ENCODE peak calls at places on chromosomes 2 and 18, in four cellular contexts. One of them, this sample, is unnamed.

GRCh38 chr2:111704246-111704645 is 179.7 kb downstream of the ANAPC1 start:
- DNase-seq in neuronal stem cell: no peak
- DNase-seq in fibroblast of lung: peak; percentile 58
- DNase-seq in SK-N-SH: no peak
- DNase-seq in this sample: peak; percentile 84

GRCh38 chr18:35983818-35984217 is 11.3 kb downstream of the RMP24 start:
- DNase-seq in neuronal stem cell: no peak
- DNase-seq in fibroblast of lung: peak; percentile 30
- DNase-seq in SK-N-SH: no peak
- DNase-seq in this sample: no peak

GRCh38 chr2:211836409-211836808 is 702.2 kb downstream of the ERBB4 start:
- DNase-seq in fibroblast of lung: no peak
- DNase-seq in SK-N-SH: no peak
- DNase-seq in neuronal stem cell: no peak
- DNase-seq in this sample: peak; percentile 8

GRCh38 chr2:38665854-38666577 is at the start of gene GALM:
- DNase-seq in SK-N-SH: peak; percentile 72
- DNase-seq in neuronal stem cell: peak; percentile 86
- DNase-seq in fibroblast of lung: peak; percentile 98
- DNase-seq in this sample: peak; percentile 12

GRCh38 chr2:241273552-241273988 is 41.9 kb downstream of the HDLBP start:
- DNase-seq in neuronal stem cell: no peak
- DNase-seq in SK-N-SH: peak; percentile 32
- DNase-seq in fibroblast of lung: no peak
- DNase-seq in this sample: no peak

GRCh38 chr2:202577250-202578183 is 57.3 kb upstream of the FAM117B start:
- DNase-seq in fibroblast of lung: no peak
- DNase-seq in neuronal stem cell: peak; percentile 6
- DNase-seq in SK-N-SH: no peak
- DNase-seq in this sample: no peak

GRCh38 chr2:229339613-229340012 is 68.5 kb upstream of the PID1 start:
- DNase-seq in fibroblast of lung: peak; percentile 48
- DNase-seq in neuronal stem cell: no peak
- DNase-seq in SK-N-SH: no peak
- DNase-seq in this sample: no peak

GRCh38 chr2:86055314-86055713 is 50.4 kb downstream of the POLR1A start:
- DNase-seq in fibroblast of lung: no peak
- DNase-seq in neuronal stem cell: no peak
- DNase-seq in SK-N-SH: no peak
- DNase-seq in this sample: no peak

GRCh38 chr2:236731767-236732580 is 162.3 kb downstream of the ACKR3 start:
- DNase-seq in SK-N-SH: no peak
- DNase-seq in neuronal stem cell: no peak
- DNase-seq in fibroblast of lung: peak; percentile 67
- DNase-seq in this sample: peak; percentile 48

GRCh38 chr2:10392951-10393647 is 55.0 kb downstream of the ODC1 start:
- DNase-seq in neuronal stem cell: no peak
- DNase-seq in fibroblast of lung: no peak
- DNase-seq in SK-N-SH: peak; percentile 91
- DNase-seq in this sample: no peak

GRCh38 chr18:24514439-24514838 is 54.0 kb downstream of the HRH4 start:
- DNase-seq in neuronal stem cell: peak; percentile 9
- DNase-seq in fibroblast of lung: peak; percentile 37
- DNase-seq in SK-N-SH: peak; percentile 39
- DNase-seq in this sample: peak; percentile 81

GRCh38 chr2:206971805-206972204 is 32.5 kb downstream of the CPO start:
- DNase-seq in neuronal stem cell: no peak
- DNase-seq in fibroblast of lung: peak; percentile 60
- DNase-seq in SK-N-SH: no peak
- DNase-seq in this sample: no peak

GRCh38 chr2:137700681-137701080 is 263.6 kb upstream of the HNMT start:
- DNase-seq in fibroblast of lung: no peak
- DNase-seq in SK-N-SH: no peak
- DNase-seq in neuronal stem cell: no peak
- DNase-seq in this sample: no peak

GRCh38 chr2:231113489-231113888 is 11.4 kb downstream of the HTR2B start:
- DNase-seq in SK-N-SH: no peak
- DNase-seq in neuronal stem cell: no peak
- DNase-seq in fibroblast of lung: no peak
- DNase-seq in this sample: no peak

GRCh38 chr2:160994141-160995002 is 165.9 kb upstream of the TANK start:
- DNase-seq in neuronal stem cell: peak; percentile 71
- DNase-seq in fibroblast of lung: peak; percentile 95
- DNase-seq in SK-N-SH: peak; percentile 57
- DNase-seq in this sample: peak; percentile 89

GRCh38 chr2:65402339-65402738 is 30.1 kb downstream of the SPRED2 start:
- DNase-seq in fibroblast of lung: peak; percentile 37
- DNase-seq in SK-N-SH: peak; percentile 57
- DNase-seq in neuronal stem cell: no peak
- DNase-seq in this sample: no peak

GRCh38 chr2:45578056-45578843 is 32.8 kb downstream of the SRBD1 start:
- DNase-seq in neuronal stem cell: no peak
- DNase-seq in fibroblast of lung: peak; percentile 72
- DNase-seq in SK-N-SH: peak; percentile 52
- DNase-seq in this sample: no peak

GRCh38 chr2:152200562-152201465 is 25.3 kb upstream of the STAM2 start:
- DNase-seq in SK-N-SH: peak; percentile 32
- DNase-seq in neuronal stem cell: no peak
- DNase-seq in fibroblast of lung: peak; percentile 96
- DNase-seq in this sample: peak; percentile 100

GRCh38 chr2:36770542-36771287 is 74.2 kb downstream of the VIT start:
- DNase-seq in neuronal stem cell: peak; percentile 24
- DNase-seq in fibroblast of lung: peak; percentile 22
- DNase-seq in SK-N-SH: peak; percentile 64
- DNase-seq in this sample: peak; percentile 47

GRCh38 chr2:37332560-37332959 is 7.9 kb upstream of the PRKD3 start:
- DNase-seq in fibroblast of lung: no peak
- DNase-seq in neuronal stem cell: no peak
- DNase-seq in SK-N-SH: no peak
- DNase-seq in this sample: no peak

GRCh38 chr2:20490300-20491181 is 43.7 kb downstream of the RHOB start:
- DNase-seq in neuronal stem cell: no peak
- DNase-seq in fibroblast of lung: peak; percentile 77
- DNase-seq in SK-N-SH: no peak
- DNase-seq in this sample: peak; percentile 53

GRCh38 chr2:69168950-69169695 is 156.1 kb downstream of the ANTXR1 start:
- DNase-seq in neuronal stem cell: no peak
- DNase-seq in SK-N-SH: no peak
- DNase-seq in fibroblast of lung: no peak
- DNase-seq in this sample: no peak
- H3K9ac ChIP-seq in neuronal stem cell: no peak overlapping the region
- H3K9ac ChIP-seq in SK-N-SH: no peak overlapping the region
- H3K9ac ChIP-seq in fibroblast of lung: no peak overlapping the region
- H3K9ac ChIP-seq in this sample: no peak overlapping the region

GRCh38 chr2:95328386-95329125 is 31.4 kb downstream of the KCNIP3 start:
- DNase-seq in neuronal stem cell: no peak
- DNase-seq in SK-N-SH: no peak
- DNase-seq in fibroblast of lung: no peak
- DNase-seq in this sample: no peak

GRCh38 chr2:95327861-95328260 is 30.7 kb downstream of the KCNIP3 start:
- DNase-seq in fibroblast of lung: no peak
- DNase-seq in SK-N-SH: no peak
- DNase-seq in neuronal stem cell: no peak
- DNase-seq in this sample: no peak

GRCh38 chr2:95330939-95331338 is 33.8 kb downstream of the KCNIP3 start:
- DNase-seq in SK-N-SH: no peak
- DNase-seq in fibroblast of lung: no peak
- DNase-seq in neuronal stem cell: no peak
- DNase-seq in this sample: no peak

GRCh38 chr2:95329891-95330822 is 33.0 kb downstream of the KCNIP3 start:
- DNase-seq in fibroblast of lung: no peak
- DNase-seq in SK-N-SH: peak; percentile 45
- DNase-seq in neuronal stem cell: no peak
- DNase-seq in this sample: no peak

GRCh38 chr2:95329401-95329800 is 32.3 kb downstream of the KCNIP3 start:
- DNase-seq in SK-N-SH: no peak
- DNase-seq in neuronal stem cell: no peak
- DNase-seq in fibroblast of lung: no peak
- DNase-seq in this sample: no peak
- H3K27ac ChIP-seq in SK-N-SH: no peak overlapping the region
- H3K27ac ChIP-seq in neuronal stem cell: no peak overlapping the region
- H3K27ac ChIP-seq in fibroblast of lung: no peak overlapping the region
- H3K27ac ChIP-seq in this sample: no peak overlapping the region

GRCh38 chr2:215826838-215827441 is 186.4 kb downstream of the MREG start:
- DNase-seq in SK-N-SH: no peak
- DNase-seq in neuronal stem cell: no peak
- DNase-seq in fibroblast of lung: peak; percentile 58
- DNase-seq in this sample: no peak
- H3K9ac ChIP-seq in SK-N-SH: no peak overlapping the region
- H3K9ac ChIP-seq in neuronal stem cell: no peak overlapping the region
- H3K9ac ChIP-seq in fibroblast of lung: no peak overlapping the region
- H3K9ac ChIP-seq in this sample: no peak overlapping the region

DNA sequence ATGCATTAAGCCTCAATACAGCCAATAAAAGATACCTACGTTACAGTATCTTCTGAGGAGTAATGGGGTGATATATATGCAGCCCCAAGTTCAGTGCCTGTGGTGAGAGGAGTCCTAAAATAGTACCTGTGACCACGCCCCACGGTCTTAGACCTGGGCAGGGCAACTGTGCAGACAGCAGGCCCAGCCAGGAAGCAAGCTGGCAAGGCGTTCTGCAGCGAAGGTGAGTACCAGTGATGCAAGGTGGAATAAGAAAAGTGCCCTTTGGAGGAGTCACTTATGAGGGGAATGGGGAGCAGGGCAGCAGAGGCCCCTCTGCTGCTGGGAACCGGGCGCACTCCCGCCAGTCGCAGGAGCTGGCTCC is 12.7 kb upstream of the MAP3K2 start:
- DNase-seq in neuronal stem cell: no peak
- DNase-seq in SK-N-SH: no peak
- DNase-seq in fibroblast of lung: no peak
- DNase-seq in this sample: no peak
- H3K27ac ChIP-seq in neuronal stem cell: no peak overlapping the region
- H3K27ac ChIP-seq in SK-N-SH: no peak overlapping the region
- H3K27ac ChIP-seq in fibroblast of lung: no peak overlapping the region
- H3K27ac ChIP-seq in this sample: peak overlapping the region; percentile 69

GRCh38 chr18:63022429-63023022 is 297.0 kb downstream of the BCL2 start:
- DNase-seq in fibroblast of lung: no peak
- DNase-seq in SK-N-SH: peak; percentile 59
- DNase-seq in neuronal stem cell: no peak
- DNase-seq in this sample: no peak
- H3K9ac ChIP-seq in fibroblast of lung: no peak overlapping the region
- H3K9ac ChIP-seq in SK-N-SH: no peak overlapping the region
- H3K9ac ChIP-seq in neuronal stem cell: no peak overlapping the region
- H3K9ac ChIP-seq in this sample: no peak overlapping the region

This sample was measured in mammary epithelial cell.